ENCODE peak calls at places on chromosomes 5 and 9, in nine cellular contexts. C is EH; A is stimulated activated CD4-positive, alpha-beta T cell treated with anti-CD3 and anti-CD28 coated beads, TNF-alpha, amount 100 ng/mL, for 24 hours; M is neural crest cell; I is GM10248; E is SK-MEL-5; H is NCI-H1105; L is stimulated activated naive B cell treated with anti-CD40 and anti-IgM and Interleukin-4, amounts not matched to agents 10 μg/mL and 1 μg/mL and 100 μg/mL, for 72 hours; W is SHP77. G is an unnamed sample.

GRCh38 chr5:149618581-149619248 is 37.4 kb downstream of the ARHGEF37 start:
- DNase-seq in I (peak), C (peak), L (no peak), H (no peak), W (peak), A (peak), E (peak), M (peak), G (peak)

GRCh38 chr5:17381926-17382325 is 116.1 kb upstream of the TAF11L2 start:
- DNase-seq in L (no peak), E (no peak), A (no peak), H (no peak), I (no peak), M (no peak), W (no peak), C (no peak), G (no peak)

GRCh38 chr5:158174918-158175663 is 316.1 kb upstream of the CLINT1 start:
- DNase-seq in H (peak), W (peak), C (peak), E (peak), M (peak), I (peak), L (peak), A (peak), G (peak)

GRCh38 chr5:136141561-136141960 is 8.9 kb downstream of the SMAD5 start:
- DNase-seq in A (no peak), E (no peak), W (no peak), C (no peak), H (no peak), L (no peak), M (no peak), I (no peak), G (no peak)

GRCh38 chr9:18821794-18822193 is 211.2 kb downstream of the SAXO1 start:
- DNase-seq in W (no peak), L (no peak), I (no peak), C (peak), E (no peak), M (no peak), A (no peak), H (no peak), G (no peak)

GRCh38 chr5:14270212-14270702 is 127.1 kb downstream of the TRIO start:
- DNase-seq in M (peak), W (peak), L (no peak), I (peak), H (peak), C (peak), E (peak), A (no peak), G (peak)

GRCh38 chr9:136031741-136032638 is 63.1 kb downstream of the NACC2 start:
- DNase-seq in C (peak), H (no peak), M (no peak), I (no peak), L (no peak), E (no peak), W (no peak), A (no peak), G (no peak)

GRCh38 chr9:12368569-12368968 is 324.6 kb upstream of the TYRP1 start:
- DNase-seq in H (no peak), C (no peak), M (no peak), L (no peak), W (no peak), A (no peak), I (no peak), E (no peak), G (no peak)

GRCh38 chr5:185095-186070 is 5.9 kb upstream of the LRRC14B start:
- DNase-seq in A (no peak), H (no peak), W (no peak), M (no peak), C (no peak), I (no peak), E (no peak), L (no peak), G (no peak)

GRCh38 chr9:86531273-86531672 is 177.1 kb upstream of the TUT7 start:
- DNase-seq in M (no peak), H (no peak), W (no peak), C (peak), I (no peak), E (no peak), L (no peak), A (no peak), G (no peak)

GRCh38 chr5:109030360-109031143 is 282.9 kb downstream of the FER start:
- DNase-seq in I (no peak), A (no peak), C (no peak), L (no peak), W (no peak), E (no peak), M (no peak), H (no peak), G (no peak)

GRCh38 chr9:29830815-29831214 is 2257.5 kb upstream of the C9orf72 start:
- DNase-seq in I (no peak), W (peak), E (peak), H (no peak), C (no peak), M (peak), L (no peak), A (no peak), G (peak)

GRCh38 chr9:14251146-14252071 is 62.5 kb downstream of the NFIB start:
- DNase-seq in L (no peak), I (no peak), C (peak), M (no peak), W (no peak), E (peak), H (peak), A (no peak), G (peak)

GRCh38 chr9:88737876-88738275 is 202.9 kb downstream of the NXNL2 start:
- DNase-seq in I (no peak), W (no peak), A (no peak), M (no peak), L (no peak), E (no peak), C (no peak), H (no peak), G (no peak)

GRCh38 chr5:54480296-54480695 is 24.8 kb downstream of the HSPB3 start:
- DNase-seq in A (no peak), E (no peak), L (no peak), I (no peak), M (no peak), H (no peak), C (no peak), W (no peak), G (no peak)